ENCODE peak calls at places on chromosome 2, in six cellular contexts. S is IMR-90, Q is neuronal stem cell, M is H1, D is mesenchymal stem cell, J is trophoblast cell. O is an unnamed sample.

GRCh38 chr2:64311948-64312621 is 141.9 kb upstream of the LGALSL start:
- DNase-seq in M (no peak), Q (peak), D (peak), S (peak), J (peak), O (peak)

GRCh38 chr2:34664266-34664665 is 1065.2 kb upstream of the FAM98A start:
- DNase-seq in D (no peak), J (no peak), Q (no peak), S (no peak), M (no peak), O (no peak)

GRCh38 chr2:44912660-44913059 is 28.8 kb upstream of the SIX3 start:
- DNase-seq in S (peak), M (no peak), Q (no peak), D (no peak), J (no peak), O (no peak)

GRCh38 chr2:197852127-197852526 is 47.7 kb downstream of the PLCL1 start:
- DNase-seq in D (no peak), S (no peak), Q (no peak), M (no peak), J (peak), O (no peak)

GRCh38 chr2:158637357-158637756 is 157.8 kb upstream of the DAPL1 start:
- DNase-seq in S (no peak), M (no peak), D (peak), J (no peak), Q (no peak), O (no peak)

GRCh38 chr2:177171418-177171865 is 41.2 kb upstream of the HNRNPA3 start:
- DNase-seq in J (no peak), S (no peak), D (peak), M (no peak), Q (no peak), O (no peak)

GRCh38 chr2:172021955-172022354 is 22.2 kb downstream of the METAP1D start:
- DNase-seq in M (no peak), D (peak), J (no peak), Q (no peak), S (peak), O (no peak)

GRCh38 chr2:204024503-204024902 is 87.9 kb downstream of the ICOS start:
- DNase-seq in J (peak), S (peak), M (no peak), Q (peak), D (peak), O (no peak)

GRCh38 chr2:142867161-142867560 is 10.3 kb upstream of the KYNU start:
- DNase-seq in D (no peak), S (no peak), M (no peak), J (no peak), Q (no peak), O (no peak)

GRCh38 chr2:180781276-180781675 is 199.1 kb upstream of the UBE2E3 start:
- DNase-seq in M (no peak), Q (no peak), D (no peak), J (no peak), S (no peak), O (no peak)

GRCh38 chr2:42147641-42148274 is 21.4 kb upstream of the EML4 start:
- DNase-seq in Q (no peak), D (peak), S (peak), J (peak), M (no peak), O (no peak)

GRCh38 chr2:11100976-11101375 is 54.3 kb upstream of the SLC66A3 start:
- DNase-seq in M (no peak), S (no peak), Q (no peak), J (no peak), D (no peak), O (no peak)

GRCh38 chr2:41496908-41497307 is 550.9 kb upstream of the PKDCC start:
- DNase-seq in Q (no peak), S (no peak), J (no peak), D (no peak), M (no peak), O (no peak)

GRCh38 chr2:215590353-215590752 is 154.5 kb upstream of the FN1 start:
- DNase-seq in J (no peak), Q (no peak), D (peak), S (peak), M (no peak), O (no peak)

GRCh38 chr2:176753752-176754474 is 458.7 kb upstream of the HNRNPA3 start:
- DNase-seq in M (no peak), D (no peak), S (no peak), Q (no peak), J (no peak), O (no peak)

GRCh38 chr2:172462393-172463381 is 35.3 kb downstream of the ITGA6 start:
- DNase-seq in Q (no peak), M (no peak), S (no peak), D (no peak), J (no peak), O (no peak)

GRCh38 chr2:221195829-221196228 is 376.3 kb downstream of the EPHA4 start:
- DNase-seq in J (no peak), S (no peak), Q (no peak), M (no peak), D (no peak), O (no peak)

GRCh38 chr2:60483400-60483799 is 70.1 kb downstream of the BCL11A start:
- DNase-seq in J (no peak), M (no peak), S (peak), Q (no peak), D (peak), O (peak)

GRCh38 chr2:215537621-215538020 is 101.8 kb upstream of the FN1 start:
- DNase-seq in S (peak), J (peak), D (peak), M (no peak), Q (no peak), O (no peak)

GRCh38 chr2:8510519-8510918 is 171.3 kb upstream of the ID2 start:
- DNase-seq in J (no peak), M (no peak), Q (no peak), S (no peak), D (no peak), O (no peak)

GRCh38 chr2:171323971-171324528 is 109.7 kb downstream of the METTL8 start:
- DNase-seq in Q (no peak), S (no peak), J (no peak), D (no peak), M (no peak), O (no peak)

GRCh38 chr2:41489638-41490037 is 558.2 kb upstream of the PKDCC start:
- DNase-seq in J (no peak), Q (no peak), M (no peak), S (no peak), D (no peak), O (no peak)

GRCh38 chr2:16649353-16650286 is 16.0 kb downstream of the CYRIA start:
- DNase-seq in D (no peak), S (no peak), J (no peak), M (no peak), Q (no peak), O (no peak)

GRCh38 chr2:202186641-202187202 is 51.7 kb downstream of the SUMO1 start:
- DNase-seq in D (no peak), S (peak), M (no peak), J (no peak), Q (no peak), O (no peak)

GRCh38 chr2:64166637-64167420 is 22.6 kb upstream of the PELI1 start:
- DNase-seq in M (no peak), Q (no peak), S (peak), J (no peak), D (peak), O (no peak)

GRCh38 chr2:201890447-201890846 is 84.1 kb downstream of the CDK15 start:
- DNase-seq in J (no peak), S (peak), Q (no peak), M (no peak), D (peak), O (no peak)

GRCh38 chr2:105385703-105386540 is 12.9 kb downstream of the FHL2 start:
- DNase-seq in D (no peak), S (no peak), M (no peak), J (no peak), Q (no peak), O (no peak)

GRCh38 chr2:196171248-196171871 is at the start of gene STK17B:
- DNase-seq in Q (peak), S (peak), D (peak), M (peak), J (peak), O (peak)
- H3K23ac ChIP-seq in Q (peak), S (peak), D (peak), M (no peak), J (no peak), O (no peak)

DNA sequence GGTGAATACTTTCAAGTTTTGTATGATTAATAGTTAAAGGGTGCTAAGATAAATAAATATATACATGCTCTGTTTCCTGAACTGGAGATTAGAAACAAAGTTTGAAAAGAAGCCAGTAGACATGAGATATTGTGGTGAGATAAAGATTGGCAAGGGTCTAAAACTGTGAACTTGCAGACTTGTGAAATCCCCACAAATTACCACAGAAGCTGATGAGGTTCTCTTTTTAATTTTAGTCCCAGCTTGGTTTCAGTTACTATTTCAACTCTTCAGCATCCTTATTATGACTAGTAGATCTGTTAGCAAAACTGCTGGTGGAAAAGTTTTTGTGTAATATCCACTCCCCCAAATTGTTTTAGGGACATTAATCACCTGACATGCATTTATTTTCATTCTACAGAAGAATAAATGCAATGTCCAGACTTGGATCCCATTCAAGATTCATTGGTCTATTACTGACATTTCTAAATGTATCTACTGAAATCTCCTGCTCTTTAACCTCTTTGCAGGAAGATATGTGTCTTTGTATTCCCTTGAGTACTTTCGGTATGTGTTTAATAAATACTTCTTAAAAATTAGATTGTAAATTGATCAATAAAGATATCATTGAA is 20.8 kb downstream of the RASGRP3 start:
- DNase-seq in D (peak), S (no peak), Q (no peak), M (no peak), J (no peak), O (no peak)
- H3K14ac ChIP-seq in D (no peak), S (no peak), Q (no peak), M (no peak), J (no peak), O (no peak)

DNA sequence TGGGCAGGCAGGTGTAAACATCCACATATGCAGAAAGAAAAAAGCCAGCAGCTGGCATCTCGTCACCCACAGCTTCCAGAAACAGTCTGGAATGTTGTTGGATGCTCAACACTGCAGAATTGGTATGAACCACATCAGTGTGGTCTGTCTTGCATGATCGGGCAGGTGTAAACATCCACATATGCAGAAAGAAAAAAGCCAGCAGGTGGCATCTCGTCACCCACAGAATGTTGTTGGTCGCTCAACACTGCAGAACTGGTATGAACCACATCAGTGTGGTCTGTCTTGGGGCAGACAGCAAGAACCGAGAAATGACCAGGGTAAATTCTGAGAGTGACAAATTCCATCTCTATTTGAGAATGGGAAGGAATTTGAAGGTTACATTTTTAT is 39.6 kb downstream of the DOCK10 start:
- DNase-seq in J (no peak), D (no peak), Q (no peak), M (no peak), S (no peak), O (no peak)
- H3K23ac ChIP-seq in J (no peak), D (no peak), Q (no peak), M (no peak), S (no peak), O (no peak)

GRCh38 chr2:65503746-65504145 is 71.3 kb upstream of the SPRED2 start:
- DNase-seq in J (no peak), S (no peak), M (no peak), D (no peak), Q (no peak), O (no peak)
- H3K14ac ChIP-seq in J (no peak), S (no peak), M (no peak), D (no peak), Q (no peak), O (no peak)

DNA sequence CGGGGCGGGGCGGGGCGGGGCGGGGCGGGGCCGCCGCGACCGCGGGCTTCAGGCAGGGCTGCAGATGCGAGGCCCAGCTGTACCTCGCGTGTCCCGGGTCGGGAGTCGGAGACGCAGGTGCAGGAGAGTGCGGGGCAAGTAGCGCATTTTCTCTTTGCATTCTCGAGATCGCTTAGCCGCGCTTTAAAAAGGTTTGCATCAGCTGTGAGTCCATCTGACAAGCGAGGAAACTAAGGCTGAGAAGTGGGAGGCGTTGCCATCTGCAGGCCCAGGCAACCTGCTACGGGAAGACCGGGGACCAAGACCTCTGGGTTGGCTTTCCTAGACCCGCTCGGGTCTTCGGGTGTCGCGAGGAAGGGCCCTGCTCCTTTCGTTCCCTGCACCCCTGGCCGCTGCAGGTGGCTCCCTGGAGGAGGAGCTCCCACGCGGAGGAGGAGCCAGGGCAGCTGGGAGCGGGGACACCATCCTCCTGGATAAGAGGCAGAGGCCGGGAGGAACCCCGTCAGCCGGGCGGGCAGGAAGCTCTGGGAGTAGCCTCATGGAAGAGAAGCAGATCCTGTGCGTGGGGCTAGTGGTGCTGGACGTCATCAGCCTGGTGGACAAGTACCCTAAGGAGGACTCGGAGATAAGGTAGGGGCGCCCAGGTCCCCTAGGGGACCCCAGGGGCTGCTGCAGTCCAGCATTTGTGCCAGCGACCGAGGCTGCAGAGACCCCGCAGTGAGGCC is at the start of gene KHK:
- DNase-seq in D (peak), Q (no peak), J (no peak), S (no peak), M (no peak), O (no peak)
- H3K23ac ChIP-seq in D (no peak), Q (peak), J (no peak), S (peak), M (no peak), O (no peak)

GRCh38 chr2:237202288-237203030 is 116.8 kb downstream of the COPS8 start:
- DNase-seq in Q (no peak), M (no peak), J (peak), D (no peak), S (no peak), O (no peak)
- H3K14ac ChIP-seq in Q (no peak), M (no peak), J (peak), D (peak), S (peak), O (no peak)

GRCh38 chr2:128365217-128365905 is 46.7 kb upstream of the HS6ST1 start:
- DNase-seq in M (no peak), D (no peak), J (no peak), S (peak), Q (no peak), O (no peak)

GRCh38 chr2:128369126-128369555 is 50.5 kb upstream of the HS6ST1 start:
- DNase-seq in D (no peak), M (no peak), J (no peak), S (peak), Q (peak), O (no peak)

GRCh38 chr2:128367601-128368359 is 49.1 kb upstream of the HS6ST1 start:
- DNase-seq in Q (no peak), S (no peak), J (no peak), D (no peak), M (no peak), O (no peak)

GRCh38 chr2:128368437-128369125 is 49.9 kb upstream of the HS6ST1 start:
- DNase-seq in Q (no peak), S (no peak), M (no peak), J (no peak), D (no peak), O (no peak)

DNA sequence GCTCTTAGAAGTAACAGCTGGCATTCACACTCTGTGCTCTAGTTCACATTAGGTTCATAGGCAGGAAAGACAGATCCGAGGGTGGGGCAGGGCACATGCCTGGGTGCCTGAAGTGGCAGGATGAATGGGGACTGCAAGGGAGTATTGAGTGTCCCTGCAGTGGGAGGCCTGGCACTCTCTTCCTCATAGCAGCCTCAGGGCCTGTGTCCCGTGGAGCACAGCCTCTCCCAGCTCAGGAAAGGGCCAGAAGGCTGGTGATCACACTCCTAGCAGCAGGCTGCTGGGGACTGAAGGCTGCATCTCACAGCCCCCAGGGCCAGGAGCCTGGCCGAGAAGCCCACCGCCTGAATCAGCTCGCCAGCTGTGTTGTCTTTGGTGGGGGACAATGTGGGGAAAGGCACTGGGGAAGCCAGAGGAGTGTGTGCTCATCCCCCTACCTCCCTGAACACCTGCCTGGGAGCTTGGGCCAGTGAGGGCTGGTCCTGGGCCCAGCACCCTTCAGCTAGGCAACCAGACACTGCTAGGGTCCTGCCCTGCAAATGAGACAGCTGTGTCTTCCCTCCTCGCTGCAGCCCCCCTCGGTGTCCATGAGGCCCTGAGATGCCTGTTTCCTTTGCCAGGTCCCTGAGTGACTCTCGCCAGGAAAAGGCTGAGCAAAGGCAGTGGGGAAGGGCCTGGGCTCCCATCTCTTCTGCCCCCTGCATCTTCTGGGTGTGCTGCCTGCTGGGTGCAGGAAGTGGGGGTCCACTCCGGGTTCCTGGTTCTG is 48.3 kb upstream of the HS6ST1 start:
- DNase-seq in S (no peak), J (no peak), D (no peak), Q (no peak), M (no peak), O (no peak)
- H3K23ac ChIP-seq in S (no peak), J (no peak), D (no peak), Q (peak), M (no peak), O (no peak)